ENCODE peak calls at places on chromosomes 6 and 20, in five cellular contexts. One of them, this sample, is unnamed.

GRCh38 chr6:140230282-140230681 is 855.8 kb upstream of the CITED2 start:
- DNase-seq in A549: no peak
- DNase-seq in K562: no peak
- DNase-seq in colonic mucosa: peak; percentile 70
- DNase-seq in ascending aorta: no peak
- DNase-seq in this sample: peak; percentile 39

GRCh38 chr6:89895273-89895874 is 1.1 kb downstream of the GJA10 start:
- DNase-seq in A549: no peak
- DNase-seq in colonic mucosa: no peak
- DNase-seq in ascending aorta: no peak
- DNase-seq in K562: no peak
- DNase-seq in this sample: no peak

GRCh38 chr20:50713677-50714101 is 17.7 kb upstream of the PARD6B start:
- DNase-seq in K562: no peak
- DNase-seq in colonic mucosa: no peak
- DNase-seq in ascending aorta: no peak
- DNase-seq in A549: no peak
- DNase-seq in this sample: no peak

GRCh38 chr6:158207452-158207788 is 39.3 kb downstream of the GTF2H5 start:
- DNase-seq in K562: no peak
- DNase-seq in ascending aorta: no peak
- DNase-seq in colonic mucosa: no peak
- DNase-seq in A549: no peak
- DNase-seq in this sample: no peak

GRCh38 chr20:17808357-17808756 is 108.6 kb downstream of the BANF2 start:
- DNase-seq in A549: no peak
- DNase-seq in ascending aorta: no peak
- DNase-seq in K562: no peak
- DNase-seq in colonic mucosa: peak; percentile 52
- DNase-seq in this sample: peak; percentile 69

GRCh38 chr6:80959034-80959433 is 793.4 kb downstream of the TENT5A start:
- DNase-seq in colonic mucosa: no peak
- DNase-seq in K562: no peak
- DNase-seq in ascending aorta: no peak
- DNase-seq in A549: no peak
- DNase-seq in this sample: no peak

GRCh38 chr20:17169575-17170136 is 57.2 kb upstream of the PCSK2 start:
- DNase-seq in K562: no peak
- DNase-seq in ascending aorta: no peak
- DNase-seq in A549: no peak
- DNase-seq in colonic mucosa: no peak
- DNase-seq in this sample: no peak

GRCh38 chr20:32626859-32627636 is 41.9 kb upstream of the NOL4L start:
- DNase-seq in colonic mucosa: no peak
- DNase-seq in K562: no peak
- DNase-seq in A549: no peak
- DNase-seq in ascending aorta: no peak
- DNase-seq in this sample: no peak

GRCh38 chr6:169993861-169994481 is 242.5 kb downstream of the ERMARD start:
- DNase-seq in ascending aorta: no peak
- DNase-seq in A549: no peak
- DNase-seq in K562: no peak
- DNase-seq in colonic mucosa: no peak
- DNase-seq in this sample: peak; percentile 60

GRCh38 chr6:34558172-34558714 is 2.1 kb upstream of the SPDEF start:
- DNase-seq in colonic mucosa: no peak
- DNase-seq in ascending aorta: no peak
- DNase-seq in A549: no peak
- DNase-seq in K562: no peak
- DNase-seq in this sample: no peak

GRCh38 chr6:53671111-53671510 is 5.6 kb upstream of the KLHL31 start:
- DNase-seq in ascending aorta: no peak
- DNase-seq in colonic mucosa: no peak
- DNase-seq in K562: no peak
- DNase-seq in A549: no peak
- DNase-seq in this sample: no peak

GRCh38 chr20:57627972-57628650 is 7.9 kb upstream of the ZBP1 start:
- DNase-seq in A549: no peak
- DNase-seq in K562: no peak
- DNase-seq in colonic mucosa: no peak
- DNase-seq in ascending aorta: no peak
- DNase-seq in this sample: peak; percentile 60

GRCh38 chr6:165663283-165663735 is 268 bp upstream of the PDE10A start:
- DNase-seq in A549: peak; percentile 38
- DNase-seq in colonic mucosa: no peak
- DNase-seq in K562: no peak
- DNase-seq in ascending aorta: no peak
- DNase-seq in this sample: peak; percentile 80

GRCh38 chr6:85390775-85391174 is 59.1 kb upstream of the NT5E start:
- DNase-seq in colonic mucosa: no peak
- DNase-seq in A549: no peak
- DNase-seq in K562: no peak
- DNase-seq in ascending aorta: no peak
- DNase-seq in this sample: no peak

GRCh38 chr6:85392379-85392778 is 57.5 kb upstream of the NT5E start:
- DNase-seq in A549: no peak
- DNase-seq in colonic mucosa: no peak
- DNase-seq in K562: no peak
- DNase-seq in ascending aorta: no peak
- DNase-seq in this sample: no peak

GRCh38 chr6:85388531-85388930 is 61.4 kb upstream of the NT5E start:
- DNase-seq in colonic mucosa: no peak
- DNase-seq in ascending aorta: no peak
- DNase-seq in A549: no peak
- DNase-seq in K562: no peak
- DNase-seq in this sample: no peak

GRCh38 chr6:85389180-85389797 is 60.6 kb upstream of the NT5E start:
- DNase-seq in K562: no peak
- DNase-seq in colonic mucosa: no peak
- DNase-seq in ascending aorta: no peak
- DNase-seq in A549: no peak
- DNase-seq in this sample: no peak

GRCh38 chr6:85390105-85390728 is 59.7 kb upstream of the NT5E start:
- DNase-seq in K562: no peak
- DNase-seq in A549: no peak
- DNase-seq in ascending aorta: no peak
- DNase-seq in colonic mucosa: peak; percentile 79
- DNase-seq in this sample: no peak
- H3K27ac ChIP-seq in K562: no peak overlapping the region
- H3K27ac ChIP-seq in A549: peak overlapping the region; percentile 37
- H3K27ac ChIP-seq in ascending aorta: no peak overlapping the region
- H3K27ac ChIP-seq in colonic mucosa: peak overlapping the region; percentile 59
- H3K27ac ChIP-seq in this sample: no peak overlapping the region

DNA sequence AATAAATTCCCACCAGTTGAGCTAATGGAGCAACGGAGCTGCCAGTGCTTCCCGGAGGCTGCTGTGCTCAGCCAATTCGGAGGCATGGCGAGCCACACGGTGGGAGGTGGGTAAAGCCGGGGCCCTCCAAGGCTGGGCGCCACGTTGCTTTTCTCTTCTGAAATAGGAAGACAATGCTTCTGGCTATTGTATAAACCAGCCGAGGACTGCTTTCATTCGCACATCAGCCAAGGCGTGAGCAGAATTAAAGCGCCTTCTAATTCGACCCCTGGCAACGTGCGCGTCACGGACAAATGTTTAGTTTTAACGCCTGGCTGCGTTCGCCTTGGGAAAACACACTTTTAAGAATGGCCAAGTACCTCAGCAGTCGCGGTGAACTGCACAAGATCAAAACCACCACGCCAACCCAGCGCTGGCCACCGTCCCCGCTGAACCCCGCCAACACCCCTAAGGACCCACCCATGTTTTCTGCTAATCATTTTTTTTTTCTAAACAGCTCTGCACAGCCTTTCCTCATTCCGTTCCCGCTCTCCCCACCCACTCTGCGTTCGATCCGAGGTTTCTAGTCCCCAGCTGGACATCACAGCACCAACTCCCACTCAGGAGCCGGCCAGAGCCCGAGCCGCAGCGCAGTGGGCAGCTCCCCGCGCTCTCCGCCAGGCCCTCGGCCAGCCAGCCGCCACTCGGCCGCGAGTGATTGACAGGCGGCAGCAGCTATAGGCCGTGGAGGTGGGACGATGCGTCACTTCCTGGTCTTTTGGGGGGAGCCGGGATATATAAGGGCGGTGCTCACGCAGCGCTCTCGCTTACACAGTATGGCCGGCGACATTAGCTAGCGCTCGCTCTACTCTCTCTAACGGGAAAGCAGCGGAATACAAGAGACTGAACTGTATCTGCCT is at the start of gene AMD1:
- DNase-seq in K562: peak; percentile 90
- DNase-seq in A549: peak; percentile 87
- DNase-seq in ascending aorta: peak; percentile 95
- DNase-seq in colonic mucosa: peak; percentile 97
- DNase-seq in this sample: peak; percentile 99
- H3K4me1 ChIP-seq in K562: peaks cover 15% of the 10 kb centered on the region
- H3K4me1 ChIP-seq in A549: peaks cover 25% of the 10 kb centered on the region
- H3K4me1 ChIP-seq in ascending aorta: peaks cover 21% of the 10 kb centered on the region
- H3K4me1 ChIP-seq in colonic mucosa: peaks cover 11% of the 10 kb centered on the region
- H3K4me1 ChIP-seq in this sample: no peaks in the 10 kb centered on the region

DNA sequence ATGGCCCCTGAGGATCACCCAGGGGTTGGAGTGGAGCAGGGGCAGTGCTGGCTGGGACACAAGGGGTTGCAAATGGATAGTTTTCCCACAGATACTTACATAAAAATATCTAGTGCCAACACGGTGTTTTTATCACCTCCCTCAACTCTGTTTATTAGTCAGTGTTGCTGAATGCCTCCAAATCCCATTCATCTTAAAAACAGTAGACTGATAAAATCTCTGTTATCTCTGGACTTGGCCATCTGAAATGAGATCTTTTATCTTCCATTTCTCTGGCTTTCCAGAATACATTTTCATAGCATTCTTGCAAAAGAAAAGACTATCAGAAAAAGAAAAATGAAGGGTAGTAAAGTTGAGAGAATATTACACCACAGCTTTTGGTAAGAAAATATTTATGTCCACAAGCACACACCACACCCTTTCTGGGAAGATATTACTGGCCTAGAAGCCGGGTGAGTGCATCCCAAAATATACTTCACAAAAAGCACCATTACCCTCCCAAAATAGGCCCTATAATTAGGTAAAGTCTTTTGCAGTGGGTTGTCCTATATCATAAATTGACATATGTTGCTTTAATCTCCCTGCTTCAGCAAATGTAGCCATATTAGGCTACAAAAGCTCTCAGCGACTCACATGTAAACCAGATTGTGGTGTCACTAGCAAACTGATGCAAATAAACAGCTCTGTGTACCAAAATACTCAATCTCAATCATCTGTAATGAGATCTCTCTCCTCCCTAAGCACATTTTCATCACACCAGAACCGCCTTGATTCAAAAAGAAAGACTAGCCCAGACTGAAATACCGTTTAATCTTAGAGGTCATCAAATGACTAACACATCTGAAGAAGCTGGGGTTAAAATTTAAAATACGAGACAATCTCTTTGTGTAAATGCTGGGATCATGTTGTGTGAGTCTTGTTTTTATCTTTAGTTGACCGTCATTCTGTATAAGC is 96.7 kb downstream of the FYN start:
- DNase-seq in colonic mucosa: no peak
- DNase-seq in A549: no peak
- DNase-seq in ascending aorta: no peak
- DNase-seq in K562: no peak
- DNase-seq in this sample: no peak
- H3K27ac ChIP-seq in colonic mucosa: no peak overlapping the region
- H3K27ac ChIP-seq in A549: no peak overlapping the region
- H3K27ac ChIP-seq in ascending aorta: no peak overlapping the region
- H3K27ac ChIP-seq in K562: no peak overlapping the region
- H3K27ac ChIP-seq in this sample: no peak overlapping the region

GRCh38 chr6:6002005-6002808 is 4.5 kb downstream of the NRN1 start:
- DNase-seq in A549: no peak
- DNase-seq in colonic mucosa: no peak
- DNase-seq in ascending aorta: no peak
- DNase-seq in K562: no peak
- DNase-seq in this sample: no peak
- H3K4me1 ChIP-seq in A549: no peaks in the 10 kb centered on the region
- H3K4me1 ChIP-seq in colonic mucosa: peaks cover 8% of the 10 kb centered on the region
- H3K4me1 ChIP-seq in ascending aorta: peaks cover 16% of the 10 kb centered on the region
- H3K4me1 ChIP-seq in K562: no peaks in the 10 kb centered on the region
- H3K4me1 ChIP-seq in this sample: peaks cover 4% of the 10 kb centered on the region

DNA sequence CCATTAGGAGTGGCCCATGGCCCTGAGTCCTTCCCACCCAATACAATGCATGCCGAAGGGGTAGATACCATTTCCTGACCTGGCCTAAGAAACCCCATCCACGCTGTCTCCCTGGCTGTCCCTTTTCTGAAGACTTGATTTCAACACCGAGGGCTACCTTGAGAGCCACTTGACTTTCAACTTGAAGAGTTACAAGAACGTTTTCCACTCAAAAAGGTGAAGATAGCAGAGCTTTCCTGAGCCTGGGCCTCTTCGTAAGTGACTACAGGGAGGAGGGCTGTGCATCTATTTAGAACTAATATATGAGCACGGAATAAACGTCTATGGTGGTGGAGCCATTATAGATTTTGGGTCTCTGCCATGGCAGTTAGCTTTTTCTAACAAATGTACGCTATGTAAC is 14.4 kb upstream of the PPP1R14C start:
- DNase-seq in K562: no peak
- DNase-seq in ascending aorta: no peak
- DNase-seq in colonic mucosa: no peak
- DNase-seq in A549: no peak
- DNase-seq in this sample: no peak
- H3K27ac ChIP-seq in K562: no peak overlapping the region
- H3K27ac ChIP-seq in ascending aorta: no peak overlapping the region
- H3K27ac ChIP-seq in colonic mucosa: no peak overlapping the region
- H3K27ac ChIP-seq in A549: no peak overlapping the region
- H3K27ac ChIP-seq in this sample: no peak overlapping the region

GRCh38 chr6:30679765-30680535 is 6.5 kb downstream of the PPP1R18 start:
- DNase-seq in colonic mucosa: no peak
- DNase-seq in ascending aorta: no peak
- DNase-seq in A549: no peak
- DNase-seq in K562: no peak
- DNase-seq in this sample: peak; percentile 35
- H3K4me1 ChIP-seq in colonic mucosa: peaks cover 4% of the 10 kb centered on the region
- H3K4me1 ChIP-seq in ascending aorta: peaks cover 35% of the 10 kb centered on the region
- H3K4me1 ChIP-seq in A549: peaks cover 44% of the 10 kb centered on the region
- H3K4me1 ChIP-seq in K562: peaks cover 31% of the 10 kb centered on the region
- H3K4me1 ChIP-seq in this sample: peaks cover 15% of the 10 kb centered on the region

This sample was measured in kidney.